ENCODE peak calls at places on chromosome 22, in seven cellular contexts. U is heart right ventricle; P is HepG2; L is transverse colon; N is CD8-positive, alpha-beta T cell; X is endothelial cell of umbilical vein; M is bronchial epithelial cell. E is an unnamed sample.

GRCh38 chr22:27585141-27585540 is 216.4 kb downstream of the MN1 start:
- DNase-seq in U (no peak), P (no peak), L (no peak), N (no peak), X (no peak), M (peak; percentile 86), E (no peak)

GRCh38 chr22:17486313-17486712 is 77.0 kb upstream of the SLC25A18 start:
- DNase-seq in U (no peak), P (peak; percentile 8), L (no peak), N (no peak), X (no peak), M (no peak), E (no peak)

GRCh38 chr22:36274547-36274946 is 21.6 kb downstream of the APOL1 start:
- DNase-seq in U (no peak), P (no peak), L (no peak), N (no peak), X (no peak), M (peak; percentile 22), E (no peak)

GRCh38 chr22:27554106-27554814 is 247.3 kb downstream of the MN1 start:
- DNase-seq in U (no peak), P (no peak), L (peak; percentile 51), N (no peak), X (peak; percentile 10), M (peak; percentile 72), E (no peak)

GRCh38 chr22:35752833-35753189 is 35.1 kb downstream of the APOL5 start:
- DNase-seq in U (no peak), P (no peak), L (no peak), N (no peak), X (no peak), M (no peak), E (no peak)

GRCh38 chr22:35860837-35861236 is 143.2 kb downstream of the APOL5 start:
- DNase-seq in U (no peak), P (no peak), L (no peak), N (no peak), X (no peak), M (no peak), E (no peak)

GRCh38 chr22:25365491-25366261 is 146.2 kb downstream of the CRYBB2 start:
- DNase-seq in U (peak; percentile 25), P (no peak), L (no peak), N (no peak), X (peak; percentile 26), M (no peak), E (no peak)

GRCh38 chr22:25747245-25747944 is 5.4 kb downstream of the MYO18B start:
- DNase-seq in U (no peak), P (peak; percentile 35), L (peak; percentile 56), N (no peak), X (peak; percentile 88), M (peak; percentile 20), E (no peak)

GRCh38 chr22:19885841-19886592 is 31.3 kb upstream of the GNB1L start:
- DNase-seq in U (no peak), P (no peak), L (no peak), N (no peak), X (no peak), M (no peak), E (no peak)

GRCh38 chr22:27687984-27688545 is 113.5 kb downstream of the MN1 start:
- DNase-seq in U (no peak), P (peak; percentile 24), L (no peak), N (no peak), X (no peak), M (peak; percentile 74), E (no peak)

DNA sequence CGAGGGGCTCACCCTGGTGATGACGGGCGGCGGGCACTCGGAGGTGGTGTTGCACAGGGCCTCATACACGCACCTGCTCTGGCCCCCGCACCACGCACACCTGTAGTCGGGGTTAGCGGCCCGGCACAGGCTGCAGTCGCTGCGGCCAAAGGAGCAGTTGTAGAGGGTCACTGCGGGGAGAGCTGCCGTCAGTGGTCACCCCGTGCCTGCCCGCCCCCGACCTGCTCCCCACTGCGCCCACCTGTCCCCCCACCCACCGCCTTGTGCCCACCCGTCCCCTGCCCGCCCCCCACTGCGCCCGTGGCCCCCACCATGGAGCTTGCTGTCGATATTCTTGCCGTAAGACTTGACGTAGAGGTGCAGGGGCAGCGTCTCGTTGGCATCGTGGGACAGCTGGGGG is 13.6 kb upstream of the MAPK11 start:
- DNase-seq in U (no peak), P (no peak), L (no peak), N (no peak), X (no peak), M (no peak), E (no peak)
- H3K36me3 ChIP-seq in U (peaks cover 95% of the 10 kb centered on the region), P (peaks cover 34% of the 10 kb centered on the region), L (no peaks in the 10 kb centered on the region), N (no peaks in the 10 kb centered on the region), X (peaks cover 76% of the 10 kb centered on the region), M (peaks cover 67% of the 10 kb centered on the region), E (peaks cover 60% of the 10 kb centered on the region)

DNA sequence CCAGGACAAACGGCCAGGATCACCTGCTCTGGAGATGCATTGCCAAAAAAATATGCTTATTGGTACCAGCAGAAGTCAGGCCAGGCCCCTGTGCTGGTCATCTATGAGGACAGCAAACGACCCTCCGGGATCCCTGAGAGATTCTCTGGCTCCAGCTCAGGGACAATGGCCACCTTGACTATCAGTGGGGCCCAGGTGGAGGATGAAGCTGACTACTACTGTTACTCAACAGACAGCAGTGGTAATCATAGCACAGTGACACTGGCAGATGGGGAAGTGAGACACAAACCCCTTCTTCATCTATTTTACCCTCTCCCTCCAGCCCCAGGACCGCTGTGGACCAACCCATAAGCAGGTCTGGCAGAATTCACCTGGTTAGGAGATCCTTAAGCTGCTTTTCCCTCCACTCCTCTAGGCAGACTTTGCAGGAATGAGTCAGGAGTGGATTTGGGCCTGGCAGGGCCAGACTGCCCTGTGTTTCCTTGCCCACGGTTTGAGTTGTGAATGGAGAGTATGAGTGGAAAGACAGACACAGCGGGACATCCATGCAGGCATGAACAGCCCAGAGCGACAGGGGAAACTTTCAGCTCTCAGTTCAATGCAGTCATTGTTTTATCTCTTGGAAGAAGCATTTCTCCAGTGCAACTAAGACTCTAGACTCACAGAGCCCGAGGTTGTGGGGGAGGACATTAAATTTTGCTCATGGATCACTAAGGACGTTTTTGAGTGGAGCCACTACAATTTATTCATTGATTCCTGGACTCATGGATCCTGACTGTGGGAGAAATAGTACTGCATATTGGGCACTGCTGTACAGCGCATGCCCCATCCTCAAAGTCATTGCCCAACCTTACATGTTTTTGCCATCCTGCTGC is 75.3 kb upstream of the IGLL5 start:
- DNase-seq in U (no peak), P (no peak), L (no peak), N (no peak), X (no peak), M (no peak), E (no peak)
- H3K27me3 ChIP-seq in U (no peaks in the 10 kb centered on the region), P (peaks cover 28% of the 10 kb centered on the region), L (no peaks in the 10 kb centered on the region), N (no peaks in the 10 kb centered on the region), X (peaks cover 8% of the 10 kb centered on the region), M (no peaks in the 10 kb centered on the region), E (no peaks in the 10 kb centered on the region)

GRCh38 chr22:29112680-29113079 is 39.8 kb downstream of the KREMEN1 start:
- DNase-seq in U (no peak), P (no peak), L (no peak), N (no peak), X (no peak), M (no peak), E (no peak)

GRCh38 chr22:29112102-29112501 is 39.3 kb downstream of the KREMEN1 start:
- DNase-seq in U (no peak), P (no peak), L (no peak), N (no peak), X (no peak), M (no peak), E (no peak)

GRCh38 chr22:29110946-29111345 is 38.1 kb downstream of the KREMEN1 start:
- DNase-seq in U (no peak), P (no peak), L (no peak), N (no peak), X (no peak), M (no peak), E (no peak)

GRCh38 chr22:29114392-29114791 is 41.6 kb downstream of the KREMEN1 start:
- DNase-seq in U (no peak), P (no peak), L (no peak), N (no peak), X (no peak), M (no peak), E (no peak)

DNA sequence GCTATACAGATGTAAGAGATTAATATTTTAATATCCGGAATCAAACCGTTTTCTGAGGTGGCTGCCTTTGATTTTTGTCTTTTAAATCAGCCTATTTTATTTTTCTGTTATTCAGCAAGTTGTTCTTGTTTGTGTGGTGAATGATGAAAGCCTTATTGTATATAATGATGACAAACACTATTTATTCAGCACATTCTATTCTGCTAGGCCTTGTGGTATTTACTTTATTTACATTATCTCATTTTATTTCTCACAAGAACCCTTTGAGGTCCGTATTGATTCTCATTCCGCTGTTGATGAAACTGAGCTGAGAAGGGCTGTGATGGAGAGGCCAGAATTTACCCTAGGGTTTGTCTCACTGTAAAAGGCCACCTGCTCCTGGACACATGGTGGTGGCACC is 40.5 kb downstream of the KREMEN1 start:
- DNase-seq in U (no peak), P (no peak), L (no peak), N (no peak), X (no peak), M (peak; percentile 40), E (no peak)
- H3K4me3 ChIP-seq in U (no peak overlapping the region), P (no peak overlapping the region), L (no peak overlapping the region), N (no peak overlapping the region), X (no peak overlapping the region), M (no peak overlapping the region), E (no peak overlapping the region)

GRCh38 chr22:39419096-39419495 is 19.5 kb downstream of the TAB1 start:
- DNase-seq in U (no peak), P (no peak), L (no peak), N (no peak), X (no peak), M (no peak), E (no peak)
- H3K36me3 ChIP-seq in U (peaks cover 91% of the 10 kb centered on the region), P (peaks cover 27% of the 10 kb centered on the region), L (no peaks in the 10 kb centered on the region), N (peaks cover 41% of the 10 kb centered on the region), X (peaks cover 42% of the 10 kb centered on the region), M (peaks cover 34% of the 10 kb centered on the region), E (peaks cover 36% of the 10 kb centered on the region)

DNA sequence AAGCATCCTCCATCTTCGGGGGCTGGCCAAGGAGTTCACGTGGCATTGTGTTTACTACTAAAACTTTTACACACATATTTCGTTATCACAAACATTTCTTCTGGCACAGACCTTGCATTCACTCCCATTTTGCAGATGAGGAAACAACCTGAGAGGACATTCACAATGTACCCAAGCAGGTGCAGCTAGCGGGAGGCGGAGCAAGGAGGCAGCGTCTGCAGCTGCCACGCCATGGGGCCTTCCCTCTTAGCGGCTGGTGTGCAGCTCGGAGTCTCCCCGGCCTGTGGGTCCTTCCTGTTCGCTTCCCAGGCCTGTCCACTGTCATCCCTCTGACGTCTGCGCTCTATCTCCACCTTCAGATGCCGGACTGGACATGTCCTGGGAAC is 807.8 kb downstream of the TBC1D22A start:
- DNase-seq in U (no peak), P (no peak), L (no peak), N (no peak), X (no peak), M (no peak), E (no peak)
- H3K27me3 ChIP-seq in U (no peaks in the 10 kb centered on the region), P (peaks cover 18% of the 10 kb centered on the region), L (no peaks in the 10 kb centered on the region), N (no peaks in the 10 kb centered on the region), X (no peaks in the 10 kb centered on the region), M (no peaks in the 10 kb centered on the region), E (no peaks in the 10 kb centered on the region)

GRCh38 chr22:30436196-30436595 is 10.6 kb downstream of the MTFP1 start:
- DNase-seq in U (no peak), P (no peak), L (no peak), N (no peak), X (no peak), M (no peak), E (no peak)
- H3K4me3 ChIP-seq in U (no peak overlapping the region), P (no peak overlapping the region), L (no peak overlapping the region), N (peak overlapping the region; percentile 39), X (no peak overlapping the region), M (no peak overlapping the region), E (peak overlapping the region; percentile 0)